ENCODE peak calls at places on chromosomes 1 and 21, in six cellular contexts. J, G, W, Z, K and L are unnamed samples. For H3K9me3, the result is how much of the 10 kb centered on the place peaks cover.

GRCh38 chr1:87045757-87046422 is 131.5 kb downstream of the HS2ST1 start:
- DNase-seq in K (no peak), Z (no peak), W (peak), J (no peak), G (no peak), L (peak)

GRCh38 chr1:192445243-192445642 is 128.5 kb downstream of the RGS21 start:
- DNase-seq in K (no peak), Z (no peak), W (no peak), G (no peak), J (no peak), L (no peak)

GRCh38 chr1:110674337-110675059 is at the start of gene KCNA3:
- DNase-seq in Z (no peak), K (peak), G (peak), W (no peak), J (no peak), L (peak)

GRCh38 chr1:231359113-231359512 is 21.0 kb downstream of the SPRTN start:
- DNase-seq in K (no peak), G (no peak), J (peak), W (peak), Z (no peak), L (no peak)

GRCh38 chr1:153945131-153945794 is 1.3 kb downstream of the DENND4B start:
- DNase-seq in J (peak), G (peak), K (peak), W (peak), Z (no peak), L (peak)

GRCh38 chr1:212566522-212567479 is 41.8 kb upstream of the ATF3 start:
- DNase-seq in W (peak), G (no peak), Z (peak), K (no peak), J (no peak), L (peak)

GRCh38 chr1:21157868-21158267 is 18.8 kb downstream of the EIF4G3 start:
- DNase-seq in Z (no peak), J (no peak), W (no peak), K (no peak), G (no peak), L (no peak)

GRCh38 chr1:165303415-165303814 is 53.1 kb downstream of the LMX1A start:
- DNase-seq in K (no peak), Z (no peak), G (no peak), J (no peak), W (no peak), L (no peak)

GRCh38 chr1:73674945-73675561 is 522.9 kb downstream of the LRRIQ3 start:
- DNase-seq in K (peak), J (no peak), G (no peak), Z (peak), W (no peak), L (no peak)

GRCh38 chr21:28633803-28634572 is 358.7 kb downstream of the LTN1 start:
- DNase-seq in G (no peak), K (no peak), J (peak), W (peak), Z (no peak), L (no peak)

GRCh38 chr1:111648826-111649225 is 29.2 kb downstream of the RAP1A start:
- DNase-seq in G (no peak), K (no peak), J (no peak), Z (no peak), W (no peak), L (no peak)

GRCh38 chr1:243742814-243743213 is 107.2 kb downstream of the AKT3 start:
- DNase-seq in K (no peak), W (peak), J (no peak), Z (no peak), G (no peak), L (no peak)

GRCh38 chr1:169460193-169460833 is 25.4 kb downstream of the SLC19A2 start:
- DNase-seq in Z (peak), G (peak), W (peak), J (no peak), K (no peak), L (no peak)

GRCh38 chr1:204123376-204123775 is 28.5 kb downstream of the ETNK2 start:
- DNase-seq in J (no peak), Z (no peak), W (peak), K (peak), G (no peak), L (no peak)

GRCh38 chr1:229223498-229223897 is 47.4 kb upstream of the RAB4A start:
- DNase-seq in K (no peak), W (no peak), G (no peak), J (no peak), Z (no peak), L (no peak)

GRCh38 chr1:51861669-51862068 is 16.9 kb downstream of the NRDC start:
- DNase-seq in J (no peak), Z (no peak), K (no peak), W (peak), G (no peak), L (no peak)

GRCh38 chr1:24727490-24728214 is 17.6 kb upstream of the CLIC4 start:
- DNase-seq in G (peak), K (no peak), J (peak), Z (no peak), W (peak), L (no peak)

GRCh38 chr1:55611123-55611522 is 396.0 kb upstream of the USP24 start:
- DNase-seq in G (no peak), Z (no peak), J (no peak), K (no peak), W (no peak), L (no peak)

GRCh38 chr1:96028071-96028470 is 693.5 kb upstream of the PTBP2 start:
- DNase-seq in G (no peak), W (no peak), J (no peak), K (no peak), Z (no peak), L (no peak)

GRCh38 chr1:18482721-18483425 is 2.1 kb downstream of the KLHDC7A start:
- DNase-seq in G (no peak), Z (no peak), K (no peak), J (no peak), W (no peak), L (no peak)

GRCh38 chr1:214155987-214156567 is 124.9 kb upstream of the SMYD2 start:
- DNase-seq in G (no peak), W (no peak), K (no peak), Z (no peak), J (no peak), L (no peak)

DNA sequence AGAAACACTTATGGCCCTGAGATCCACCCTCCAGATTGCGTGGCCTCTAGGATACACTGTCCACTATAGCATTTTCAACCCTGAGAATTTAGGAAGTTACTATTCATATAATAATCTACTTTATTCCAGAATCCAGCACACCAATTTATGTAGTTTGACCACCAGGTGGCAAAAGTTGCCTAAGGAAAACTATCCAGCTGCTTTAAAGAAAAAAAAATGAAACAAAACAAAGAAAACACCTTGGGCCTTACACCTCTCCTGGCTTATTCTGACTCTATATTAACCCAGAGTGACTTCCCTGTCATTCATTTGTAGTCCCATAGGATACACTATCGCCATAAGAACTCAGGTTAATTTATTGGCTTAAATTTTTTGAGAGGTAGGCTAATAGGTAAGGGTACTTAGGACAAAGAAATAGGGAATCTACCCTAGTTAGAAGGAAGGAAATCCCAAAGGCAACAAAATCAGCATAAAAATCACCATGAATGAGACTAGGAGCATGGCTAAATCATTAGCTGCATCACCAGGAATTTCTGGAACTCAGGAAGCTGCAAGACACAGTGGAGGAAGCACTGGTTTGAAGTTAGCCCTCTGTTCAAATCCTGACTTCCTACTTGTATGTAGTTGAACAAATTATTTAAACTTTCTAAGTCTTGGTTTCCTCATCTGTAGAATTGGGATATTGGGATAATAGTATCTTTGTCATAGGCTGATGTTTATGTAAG is 107.5 kb downstream of the SPAG17 start:
- DNase-seq in J (no peak), W (peak), K (peak), Z (no peak), G (no peak), L (no peak)
- TF ChIP-seq CTCF in J (no peak), W (peak), K (peak), Z (peak), G (peak), L (no peak)

GRCh38 chr1:8122477-8123407 is 96.6 kb upstream of the ERRFI1 start:
- DNase-seq in J (no peak), W (peak), G (no peak), K (no peak), Z (no peak), L (no peak)

GRCh38 chr1:8120693-8121260 is 94.7 kb upstream of the ERRFI1 start:
- DNase-seq in J (no peak), G (no peak), Z (peak), W (peak), K (no peak), L (no peak)

GRCh38 chr1:8122160-8122476 is 96.0 kb upstream of the ERRFI1 start:
- DNase-seq in W (peak), Z (no peak), G (no peak), J (no peak), K (no peak), L (no peak)

GRCh38 chr1:8118031-8118451 is 91.9 kb upstream of the ERRFI1 start:
- DNase-seq in J (no peak), K (peak), W (no peak), Z (no peak), G (no peak), L (no peak)

DNA sequence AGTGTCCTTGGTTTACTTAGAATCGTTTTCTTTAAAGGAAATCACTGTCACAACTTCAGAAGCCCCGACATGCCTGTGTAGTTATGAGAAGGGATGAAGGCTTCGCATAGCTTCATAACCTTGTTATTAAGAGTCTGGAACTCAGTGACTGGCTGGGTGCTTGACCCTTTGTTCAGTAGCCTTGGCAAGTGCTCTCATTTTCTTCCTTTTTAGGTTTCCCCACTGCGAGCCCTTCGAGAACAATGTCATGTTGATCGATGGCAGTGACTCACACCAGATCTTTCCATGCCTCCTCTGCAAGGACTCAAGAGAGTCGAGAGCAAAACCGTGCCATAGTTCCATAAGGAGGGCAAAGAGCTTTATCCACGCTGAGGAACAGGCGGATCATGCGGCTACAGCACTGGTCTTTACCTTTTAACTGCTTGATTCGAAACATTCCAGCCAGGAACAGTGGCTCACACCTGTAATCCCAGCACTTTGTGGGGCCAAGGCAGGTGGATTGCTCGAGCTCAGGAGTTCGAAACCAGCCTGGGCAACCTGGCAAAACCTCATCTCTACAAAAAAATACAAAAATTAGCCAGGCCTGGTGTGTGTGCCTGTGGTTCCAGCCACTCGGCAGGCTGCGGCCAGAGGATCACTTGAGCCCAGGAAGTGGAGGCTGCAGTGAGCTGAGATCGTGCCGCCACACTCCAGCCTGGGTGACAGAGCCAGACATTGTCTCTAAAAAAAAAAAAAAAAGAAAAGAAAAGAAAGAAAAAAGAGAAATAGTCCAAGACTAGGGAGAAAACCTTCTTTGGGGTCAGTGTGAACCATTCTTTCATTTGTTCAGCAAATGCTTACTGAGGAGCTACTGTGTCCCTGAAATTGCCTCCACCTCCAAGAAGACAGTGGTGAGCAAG is 95.4 kb upstream of the ERRFI1 start:
- DNase-seq in G (no peak), Z (peak), K (no peak), W (peak), J (peak), L (no peak)
- H3K27ac ChIP-seq in G (peak), Z (peak), K (no peak), W (peak), J (peak), L (no peak)

GRCh38 chr1:248755505-248755904 is at the start of gene LYPD8:
- DNase-seq in K (no peak), Z (no peak), J (no peak), G (peak), W (no peak), L (no peak)

GRCh38 chr1:248752981-248753525 is 2.5 kb downstream of the LYPD8 start:
- DNase-seq in W (no peak), J (no peak), G (no peak), Z (no peak), K (no peak), L (no peak)

GRCh38 chr1:248751635-248752034 is 3.9 kb downstream of the LYPD8 start:
- DNase-seq in Z (no peak), J (no peak), W (no peak), G (no peak), K (no peak), L (no peak)

GRCh38 chr1:248753715-248754280 is 1.8 kb downstream of the LYPD8 start:
- DNase-seq in J (no peak), W (no peak), K (no peak), Z (no peak), G (no peak), L (no peak)

DNA sequence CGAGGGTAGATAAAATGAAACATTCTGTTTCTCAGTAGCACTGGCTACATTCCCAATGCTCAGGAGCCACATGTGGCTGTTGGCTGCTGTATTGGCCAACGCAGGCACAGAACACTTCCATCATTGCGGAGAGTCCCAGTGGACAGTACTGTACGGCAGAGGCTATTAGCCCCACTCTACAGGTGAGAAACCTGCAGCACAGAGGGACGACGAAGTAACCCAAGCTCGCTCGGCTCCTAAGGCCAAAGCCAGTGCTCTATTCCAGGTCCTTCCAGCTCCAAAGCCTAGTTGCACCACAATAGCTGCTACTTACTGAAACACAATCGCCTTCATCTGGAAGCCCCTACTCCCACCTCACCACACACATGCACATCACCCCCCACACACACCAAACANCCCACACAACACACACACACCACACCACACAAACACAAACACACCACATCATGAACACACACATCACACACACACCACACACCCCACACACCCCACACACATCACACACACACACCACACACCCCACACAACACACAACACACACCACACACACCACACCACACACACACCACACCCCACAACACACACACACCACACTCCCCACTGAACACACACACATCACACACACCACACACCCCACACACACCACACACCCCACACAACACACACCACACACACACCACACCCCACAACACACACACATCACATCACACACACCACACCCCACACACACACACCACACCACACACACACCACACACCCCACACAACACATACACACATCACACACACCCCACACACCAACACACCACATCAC is 3.2 kb downstream of the LYPD8 start:
- DNase-seq in W (no peak), K (peak), G (peak), J (no peak), Z (no peak), L (no peak)
- H3K9me3 ChIP-seq in W (under half), K (under half), G (under half), J (under half), Z (under half), L (under half)

GRCh38 chr1:201881617-201882016 is 7.1 kb upstream of the SHISA4 start:
- DNase-seq in G (no peak), Z (no peak), J (no peak), W (no peak), K (no peak), L (no peak)

GRCh38 chr1:201880928-201881571 is 7.6 kb upstream of the SHISA4 start:
- DNase-seq in W (no peak), K (no peak), Z (no peak), G (no peak), J (no peak), L (no peak)

GRCh38 chr1:201883786-201884185 is 4.9 kb upstream of the SHISA4 start:
- DNase-seq in K (no peak), Z (no peak), G (no peak), W (peak), J (no peak), L (no peak)

GRCh38 chr1:201883266-201883665 is 5.4 kb upstream of the SHISA4 start:
- DNase-seq in Z (no peak), W (no peak), K (no peak), J (no peak), G (no peak), L (no peak)

GRCh38 chr1:201882665-201883132 is 6.0 kb upstream of the SHISA4 start:
- DNase-seq in Z (peak), G (no peak), W (peak), K (no peak), J (no peak), L (no peak)
- TF ChIP-seq CTCF in Z (no peak), G (no peak), W (peak), K (no peak), J (no peak), L (no peak)